ENCODE peak calls at places on chromosomes 12 and 14, in four cellular contexts. T is Calu3, R is fibroblast of pulmonary artery, E is tibial nerve. M is an unnamed sample.

GRCh38 chr12:79250955-79251354 is 386.4 kb downstream of the SYT1 start:
- DNase-seq in T (no peak), E (no peak), R (no peak), M (no peak)

GRCh38 chr12:53172352-53172751 is 8.2 kb upstream of the ZNF740 start:
- DNase-seq in E (no peak), T (no peak), R (peak; percentile 40), M (no peak)

GRCh38 chr12:97426485-97427116 is 36.0 kb upstream of the RMST start:
- DNase-seq in T (no peak), E (peak; percentile 7), R (no peak), M (no peak)

GRCh38 chr12:101277443-101277842 is 2.5 kb upstream of the UTP20 start:
- DNase-seq in R (no peak), E (no peak), T (peak; percentile 11), M (peak; percentile 17)

GRCh38 chr12:57483466-57483865 is 3.8 kb upstream of the ARHGAP9 start:
- DNase-seq in R (peak; percentile 59), E (no peak), T (no peak), M (no peak)

GRCh38 chr14:74456684-74457083 is 30.7 kb upstream of the SYNDIG1L start:
- DNase-seq in R (no peak), E (no peak), T (no peak), M (no peak)

GRCh38 chr12:38961683-38962082 is 56.3 kb upstream of the CPNE8 start:
- DNase-seq in R (no peak), E (no peak), T (no peak), M (no peak)

GRCh38 chr12:66550626-66551025 is 128.2 kb downstream of the GRIP1 start:
- DNase-seq in T (no peak), E (no peak), R (no peak), M (no peak)

GRCh38 chr14:52354257-52354656 is 40.1 kb downstream of the PTGER2 start:
- DNase-seq in T (no peak), E (no peak), R (peak; percentile 18), M (no peak)

GRCh38 chr12:10967409-10967808 is 19.3 kb downstream of the TAS2R50 start:
- DNase-seq in E (no peak), R (peak; percentile 86), T (no peak), M (no peak)

M was measured in NCI-H2029 treated with DMSO at 0.1 percent for 48 hours.